ENCODE peak calls at places on chromosomes 2 and 18, in seven cellular contexts. K is K562, H is GM12878, T is HCT116, D is SK-N-SH, X is H1, E is HepG2. F is an unnamed sample.

GRCh38 chr2:62158444-62159121 is 37.3 kb upstream of the B3GNT2 start:
- DNase-seq in K (no peak), H (no peak), T (no peak), D (no peak), X (no peak), E (no peak), F (no peak)

GRCh38 chr2:121689356-121689755 is 40.1 kb upstream of the CLASP1 start:
- DNase-seq in K (peak), H (no peak), T (no peak), D (peak), X (no peak), E (peak), F (peak)

GRCh38 chr2:110858993-110859770 is 126.8 kb downstream of the ACOXL start:
- DNase-seq in K (no peak), H (no peak), T (no peak), D (no peak), X (no peak), E (no peak), F (no peak)

GRCh38 chr2:106158871-106159270 is 35.2 kb downstream of the UXS1 start:
- DNase-seq in K (no peak), H (no peak), T (no peak), D (no peak), X (no peak), E (no peak), F (no peak)

GRCh38 chr2:205659922-205660321 is 22.4 kb upstream of the NRP2 start:
- DNase-seq in K (no peak), H (no peak), T (no peak), D (no peak), X (peak), E (no peak), F (no peak)

GRCh38 chr2:224208034-224208433 is 168.9 kb upstream of the SERPINE2 start:
- DNase-seq in K (no peak), H (no peak), T (no peak), D (no peak), X (no peak), E (no peak), F (no peak)

GRCh38 chr2:61759718-61760117 is 94.1 kb downstream of the FAM161A start:
- DNase-seq in K (no peak), H (no peak), T (no peak), D (no peak), X (no peak), E (no peak), F (no peak)

GRCh38 chr2:47357475-47357874 is 45.5 kb upstream of the MSH2 start:
- DNase-seq in K (peak), H (no peak), T (no peak), D (no peak), X (no peak), E (peak), F (no peak)

GRCh38 chr2:27071990-27072830 is 756 bp upstream of the OST4 start:
- DNase-seq in K (peak), H (no peak), T (no peak), D (peak), X (peak), E (no peak), F (no peak)
- TF ChIP-seq JUND in K (no peak), H (no peak), T (no peak), D (no peak), X (no peak), E (no peak), F (no peak)

GRCh38 chr2:219969508-219969907 is 342.1 kb downstream of the SLC4A3 start:
- DNase-seq in K (no peak), H (no peak), T (no peak), D (no peak), X (no peak), E (no peak), F (no peak)
- TF ChIP-seq JUND in K (no peak), H (no peak), T (no peak), D (no peak), X (no peak), E (no peak), F (no peak)

GRCh38 chr2:158782616-158783015 is 12.5 kb upstream of the DAPL1 start:
- DNase-seq in K (no peak), H (no peak), T (no peak), D (no peak), X (no peak), E (no peak), F (no peak)
- TF ChIP-seq JUND in K (no peak), H (no peak), T (no peak), D (no peak), X (no peak), E (no peak), F (no peak)

DNA sequence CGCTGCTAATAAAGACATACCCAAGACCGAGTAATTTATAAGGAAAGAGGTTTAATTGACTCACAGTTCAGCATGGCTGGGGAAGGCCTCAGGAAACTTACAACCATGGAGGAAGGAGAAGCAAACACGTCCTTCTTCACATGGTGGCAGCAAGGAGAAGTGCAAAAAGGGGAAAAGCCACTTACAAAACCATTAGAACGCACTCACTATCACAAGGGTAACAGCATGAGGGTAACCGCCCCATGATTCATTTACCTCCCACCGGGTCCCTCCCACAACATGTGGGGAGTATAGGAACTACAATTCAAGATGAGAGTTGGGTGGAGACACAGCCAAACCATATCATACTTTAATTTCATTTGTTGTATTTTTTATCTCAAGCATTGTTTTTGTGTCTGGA is 67.5 kb downstream of the ATP9B start:
- DNase-seq in K (peak), H (no peak), T (no peak), D (no peak), X (no peak), E (no peak), F (no peak)
- TF ChIP-seq JUND in K (no peak), H (no peak), T (no peak), D (no peak), X (no peak), E (no peak), F (no peak)

GRCh38 chr2:112242384-112242783 is 12.5 kb downstream of the ZC3H8 start:
- DNase-seq in K (no peak), H (no peak), T (no peak), D (no peak), X (no peak), E (no peak), F (no peak)

GRCh38 chr2:112239862-112240261 is 15.0 kb downstream of the ZC3H8 start:
- DNase-seq in K (peak), H (no peak), T (no peak), D (no peak), X (no peak), E (no peak), F (no peak)

GRCh38 chr2:112243233-112243632 is 11.6 kb downstream of the ZC3H8 start:
- DNase-seq in K (no peak), H (no peak), T (no peak), D (no peak), X (no peak), E (no peak), F (no peak)

GRCh38 chr2:112244854-112245253 is 10.0 kb downstream of the ZC3H8 start:
- DNase-seq in K (no peak), H (no peak), T (no peak), D (no peak), X (no peak), E (no peak), F (no peak)
- TF ChIP-seq JUND in K (no peak), H (no peak), T (no peak), D (no peak), X (no peak), E (no peak), F (no peak)

GRCh38 chr2:75482398-75482797 is 78.3 kb downstream of the EVA1A start:
- DNase-seq in K (no peak), H (no peak), T (no peak), D (no peak), X (no peak), E (no peak), F (no peak)

GRCh38 chr2:75484840-75485239 is 75.9 kb downstream of the EVA1A start:
- DNase-seq in K (no peak), H (no peak), T (no peak), D (no peak), X (no peak), E (no peak), F (no peak)

GRCh38 chr2:75476778-75477177 is 84.0 kb downstream of the EVA1A start:
- DNase-seq in K (no peak), H (no peak), T (no peak), D (no peak), X (no peak), E (no peak), F (no peak)

GRCh38 chr2:75483878-75484277 is 76.9 kb downstream of the EVA1A start:
- DNase-seq in K (no peak), H (no peak), T (no peak), D (no peak), X (no peak), E (no peak), F (no peak)

GRCh38 chr2:75481041-75481836 is 79.5 kb downstream of the EVA1A start:
- DNase-seq in K (peak), H (no peak), T (peak), D (peak), X (no peak), E (peak), F (peak)
- TF ChIP-seq JUND in K (no peak), H (no peak), T (no peak), D (no peak), X (no peak), E (no peak), F (no peak)

DNA sequence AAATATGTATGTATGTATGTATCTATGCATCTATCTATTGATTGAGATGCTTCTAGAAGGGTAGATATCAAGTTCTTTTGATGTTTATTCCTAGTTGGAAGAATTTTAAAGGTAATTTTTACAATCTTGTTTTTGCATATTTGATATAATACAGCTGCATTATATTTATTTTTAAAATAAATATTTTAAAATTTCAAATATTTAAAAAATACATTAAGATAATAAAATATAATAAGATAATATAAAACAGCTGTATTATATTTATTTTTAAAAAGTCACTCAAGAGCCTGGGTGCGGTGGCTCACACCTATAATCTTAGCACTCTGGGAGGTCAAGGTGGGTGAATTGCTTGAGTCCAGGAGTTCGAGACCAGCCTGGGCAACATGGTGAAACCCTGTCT is 92.5 kb downstream of the LIPG start:
- DNase-seq in K (no peak), H (no peak), T (no peak), D (no peak), X (no peak), E (no peak), F (no peak)
- TF ChIP-seq JUND in K (no peak), H (no peak), T (no peak), D (no peak), X (no peak), E (no peak), F (no peak)

DNA sequence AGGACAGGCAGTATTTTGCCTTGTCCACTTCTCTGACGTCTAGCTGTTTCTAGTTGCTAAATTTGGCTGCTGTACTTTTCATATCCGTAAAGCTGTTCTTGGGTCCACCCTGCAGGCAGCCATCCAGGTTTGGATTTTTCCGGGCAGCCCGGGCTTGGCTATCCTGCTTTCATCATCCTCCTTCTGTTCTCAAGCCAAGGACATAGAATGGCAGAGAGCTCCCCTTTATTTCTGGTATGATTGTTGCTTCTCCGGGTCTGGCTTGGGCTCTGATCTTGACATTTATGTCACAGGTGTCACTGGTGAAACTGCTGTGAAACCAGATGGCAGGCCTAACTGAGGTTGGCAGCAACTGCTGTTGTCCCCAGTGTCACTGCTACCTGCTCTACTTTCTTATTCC is 35.5 kb downstream of the SCN2A start:
- DNase-seq in K (no peak), H (no peak), T (no peak), D (no peak), X (no peak), E (no peak), F (no peak)
- TF ChIP-seq JUND in K (no peak), H (no peak), T (no peak), D (no peak), X (no peak), E (no peak), F (no peak)